ENCODE peak calls at places on chromosomes 13 and 19, in five cellular contexts. U, V, C, E and R are unnamed samples.

GRCh38 chr19:50500060-50500752 is 10.8 kb downstream of the JOSD2 start:
- DNase-seq in C (no peak), E (no peak), U (peak), V (peak), R (no peak)

GRCh38 chr19:55703790-55704215 is 28.8 kb downstream of the EPN1 start:
- DNase-seq in E (peak), C (no peak), V (peak), U (peak), R (peak)

GRCh38 chr19:5250127-5250659 is 90.4 kb downstream of the PTPRS start:
- DNase-seq in C (no peak), V (no peak), E (no peak), U (no peak), R (no peak)

GRCh38 chr13:97325738-97326137 is 103.6 kb downstream of the MBNL2 start:
- DNase-seq in V (no peak), U (no peak), E (no peak), C (no peak), R (no peak)

GRCh38 chr19:50924576-50924975 is 13.4 kb upstream of the KLK4 start:
- DNase-seq in E (no peak), V (no peak), C (no peak), U (no peak), R (no peak)

GRCh38 chr19:47445527-47445926 is 26.2 kb downstream of the SLC8A2 start:
- DNase-seq in C (no peak), V (no peak), U (no peak), E (no peak), R (no peak)

GRCh38 chr13:112722433-112723250 is 32.8 kb downstream of the ATP11A start:
- DNase-seq in V (peak), E (peak), C (peak), U (no peak), R (peak)

GRCh38 chr19:35142531-35143230 is 374 bp upstream of the FXYD7 start:
- DNase-seq in V (peak), U (peak), E (peak), C (no peak), R (peak)

GRCh38 chr19:57949702-57950101 is 2.2 kb upstream of the ZNF256 start:
- DNase-seq in E (no peak), C (no peak), V (no peak), U (no peak), R (no peak)

GRCh38 chr19:3725640-3726310 is 17.6 kb downstream of the TJP3 start:
- DNase-seq in E (peak), U (no peak), V (peak), C (no peak), R (no peak)

GRCh38 chr13:109785141-109785891 is 1.1 kb downstream of the IRS2 start:
- DNase-seq in U (no peak), V (peak), E (peak), C (no peak), R (peak)

GRCh38 chr13:84571264-84571663 is 689.0 kb upstream of the SLITRK1 start:
- DNase-seq in C (no peak), U (no peak), V (no peak), E (no peak), R (no peak)

GRCh38 chr19:8331263-8331840 is 10.1 kb downstream of the RPS28 start:
- DNase-seq in C (no peak), V (no peak), E (no peak), U (no peak), R (no peak)

GRCh38 chr19:13537454-13537853 is 31.2 kb upstream of the CACNA1A start:
- DNase-seq in C (no peak), U (no peak), E (no peak), V (no peak), R (no peak)

GRCh38 chr19:45863840-45864628 is at the start of gene FOXA3:
- DNase-seq in U (peak), C (peak), E (peak), V (peak), R (peak)

GRCh38 chr19:46731007-46731501 is 14.1 kb upstream of the PRKD2 start:
- DNase-seq in C (no peak), U (no peak), V (no peak), E (peak), R (peak)

GRCh38 chr19:36916991-36917390 is 859 bp downstream of the ZNF568 start:
- DNase-seq in U (no peak), E (peak), C (no peak), V (peak), R (peak)